ENCODE peak calls at places on chromosomes 13 and 19, in six cellular contexts. Z, U, G, C, F and L are unnamed samples.
A peak's percentile ranks its signal among the peaks of the same experiment; 100 is the strongest.

GRCh38 chr19:53394522-53394973 is 401 bp upstream of the ZNF765 start:
- DNase-seq in Z (no peak), U (peak; percentile 81), G (peak; percentile 40), C (peak; percentile 56), F (peak; percentile 49), L (peak; percentile 2)

GRCh38 chr13:19713186-19713965 is 69.4 kb downstream of the PSPC1 start:
- DNase-seq in Z (no peak), U (no peak), G (no peak), C (no peak), F (no peak), L (peak; percentile 34)

GRCh38 chr19:1627194-1627593 is 21.9 kb upstream of the UQCR11 start:
- DNase-seq in Z (no peak), U (no peak), G (no peak), C (no peak), F (no peak), L (no peak)

GRCh38 chr19:44111910-44112463 is 1.2 kb upstream of the ZNF225 start:
- DNase-seq in Z (no peak), U (peak; percentile 84), G (no peak), C (peak; percentile 82), F (no peak), L (peak; percentile 22)

GRCh38 chr13:20146381-20146780 is 14.5 kb downstream of the GJA3 start:
- DNase-seq in Z (no peak), U (no peak), G (no peak), C (no peak), F (no peak), L (no peak)

GRCh38 chr13:21933001-21933400 is 262.1 kb downstream of the FGF9 start:
- DNase-seq in Z (no peak), U (no peak), G (no peak), C (no peak), F (no peak), L (no peak)

GRCh38 chr13:99272481-99272880 is 14.3 kb upstream of the GPR18 start:
- DNase-seq in Z (no peak), U (no peak), G (no peak), C (no peak), F (no peak), L (no peak)

GRCh38 chr19:54262470-54262869 is 5.4 kb upstream of the LILRB5 start:
- DNase-seq in Z (no peak), U (no peak), G (no peak), C (no peak), F (no peak), L (no peak)

GRCh38 chr19:1067341-1068103 is 555 bp downstream of the ARHGAP45 start:
- DNase-seq in Z (no peak), U (no peak), G (no peak), C (no peak), F (no peak), L (peak; percentile 42)

GRCh38 chr13:35979378-35979911 is 151.7 kb downstream of the DCLK1 start:
- DNase-seq in Z (no peak), U (no peak), G (no peak), C (peak; percentile 80), F (peak; percentile 69), L (no peak)

GRCh38 chr19:44640518-44640917 is 3.2 kb upstream of the PVR start:
- DNase-seq in Z (no peak), U (no peak), G (no peak), C (no peak), F (no peak), L (no peak)

GRCh38 chr19:7521551-7522071 is 813 bp upstream of the MCOLN1 start:
- DNase-seq in Z (no peak), U (peak; percentile 4), G (no peak), C (no peak), F (no peak), L (no peak)

GRCh38 chr19:52248256-52248655 is 21.1 kb upstream of the ZNF766 start:
- DNase-seq in Z (peak; percentile 16), U (peak; percentile 54), G (peak; percentile 40), C (peak; percentile 72), F (peak; percentile 38), L (no peak)
- TF ChIP-seq CTCF in Z (peak; percentile 29), U (peak; percentile 60), G (peak; percentile 66), C (peak; percentile 46), F (peak; percentile 20), L (no peak)

GRCh38 chr13:33119022-33119735 is 103.0 kb downstream of the KL start:
- DNase-seq in Z (no peak), U (no peak), G (peak; percentile 73), C (no peak), F (no peak), L (no peak)
- TF ChIP-seq CTCF in Z (no peak), U (no peak), G (no peak), C (no peak), F (no peak), L (no peak)

DNA sequence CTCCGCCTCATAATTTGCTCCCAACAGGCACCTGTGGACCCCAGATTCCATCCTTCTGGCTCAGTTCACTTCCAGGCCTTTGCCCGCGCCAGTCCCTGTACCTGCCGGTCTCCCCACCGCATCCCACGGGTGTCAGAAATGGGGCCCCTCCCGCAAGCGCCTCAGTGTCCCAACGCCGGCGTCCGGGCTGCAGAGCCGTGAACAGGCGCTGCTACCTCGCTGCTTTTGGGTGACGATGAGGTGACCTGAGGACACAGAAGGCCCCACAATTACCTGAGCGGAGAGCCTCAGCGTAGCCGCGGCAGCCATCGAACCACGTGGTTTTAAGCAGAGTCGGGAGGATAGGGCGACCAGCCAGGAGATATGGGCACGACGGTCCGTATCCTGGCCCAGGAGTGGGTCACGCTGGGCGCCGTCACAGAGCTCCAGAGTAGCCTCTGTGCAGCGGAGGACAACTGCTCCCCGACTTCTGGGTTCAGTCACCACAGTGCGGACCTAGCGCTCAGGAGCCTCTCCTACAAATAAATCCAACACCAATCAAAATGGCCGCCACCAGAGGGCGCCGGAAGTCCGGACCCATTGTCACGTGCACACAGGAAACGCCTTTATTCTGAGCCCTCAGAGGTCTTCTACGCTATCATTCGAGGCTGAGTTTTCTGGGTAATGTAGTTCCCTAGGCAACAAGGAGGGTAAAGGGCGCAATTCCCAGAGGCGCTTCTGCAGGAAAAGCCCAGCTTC is at the start of gene ZNF814:
- DNase-seq in Z (no peak), U (peak; percentile 96), G (peak; percentile 79), C (peak; percentile 94), F (peak; percentile 92), L (peak; percentile 89)
- TF ChIP-seq CTCF in Z (no peak), U (peak; percentile 60), G (peak; percentile 76), C (peak; percentile 52), F (peak; percentile 69), L (no peak)

DNA sequence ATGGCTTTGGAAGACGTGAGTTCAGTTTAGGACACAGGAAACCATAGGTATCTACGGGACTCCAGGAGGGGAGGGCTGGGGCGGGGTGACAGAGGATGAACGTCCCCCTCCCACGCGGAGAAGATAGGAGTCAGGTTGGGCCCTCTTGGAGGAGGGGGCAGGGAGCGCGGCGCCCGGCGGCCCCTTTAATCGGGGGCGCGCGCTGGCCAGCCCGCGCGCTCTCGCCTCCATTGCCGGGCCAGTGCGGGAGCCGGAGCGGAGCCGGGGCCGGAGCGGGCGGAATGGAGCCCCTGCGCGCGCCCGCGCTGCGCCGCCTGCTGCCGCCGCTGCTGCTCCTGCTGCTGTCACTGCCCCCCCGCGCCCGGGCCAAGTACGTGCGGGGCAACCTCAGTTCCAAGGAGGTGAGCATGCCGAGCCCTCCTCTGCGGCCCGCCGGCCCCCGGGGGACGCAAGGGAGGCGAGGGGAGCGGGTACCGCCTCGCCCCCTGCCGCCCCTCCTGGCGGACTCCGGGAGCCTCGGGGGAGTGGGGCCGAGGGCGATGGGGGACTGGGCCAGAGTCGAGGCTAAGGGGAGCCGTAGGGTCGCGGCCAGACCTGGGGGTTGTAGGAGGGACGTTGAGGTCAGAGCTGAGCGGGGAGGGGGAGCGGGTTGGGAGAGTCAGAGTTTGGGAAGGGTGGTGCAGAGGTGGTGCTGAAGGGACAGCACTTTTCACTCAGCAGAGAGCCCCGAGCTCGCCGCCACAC is at the start of gene TMEM145:
- DNase-seq in Z (no peak), U (peak; percentile 84), G (no peak), C (peak; percentile 68), F (no peak), L (peak; percentile 53)
- TF ChIP-seq CTCF in Z (no peak), U (no peak), G (no peak), C (no peak), F (no peak), L (peak; percentile 4)

GRCh38 chr13:31797154-31797775 is 57.9 kb downstream of the RXFP2 start:
- DNase-seq in Z (peak; percentile 8), U (peak; percentile 36), G (no peak), C (no peak), F (no peak), L (no peak)
- TF ChIP-seq CTCF in Z (no peak), U (peak; percentile 56), G (peak; percentile 48), C (peak; percentile 33), F (peak; percentile 17), L (no peak)

DNA sequence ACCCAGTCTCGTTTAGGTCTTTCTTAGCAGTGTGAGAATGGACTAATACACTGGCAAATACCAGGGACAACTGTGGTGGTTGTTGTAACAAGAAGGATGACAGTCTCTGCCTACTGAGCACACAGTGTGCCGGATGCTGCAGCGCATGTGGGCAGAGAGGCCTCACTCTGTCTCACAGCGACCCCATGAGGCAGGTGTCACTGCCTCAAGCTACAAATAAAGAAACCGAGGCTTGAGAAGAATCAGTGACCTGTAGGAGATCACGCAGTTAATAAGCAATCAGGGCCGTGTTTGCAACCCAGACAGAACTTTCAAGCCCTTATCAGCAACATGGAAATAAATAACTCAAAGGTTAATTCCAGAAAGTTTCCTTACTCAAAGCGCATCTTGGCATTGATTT is 40.5 kb upstream of the GAS6 start:
- DNase-seq in Z (no peak), U (peak; percentile 75), G (no peak), C (peak; percentile 42), F (peak; percentile 62), L (peak; percentile 64)
- TF ChIP-seq CTCF in Z (peak; percentile 30), U (peak; percentile 77), G (peak; percentile 56), C (peak; percentile 20), F (peak; percentile 61), L (peak; percentile 60)

GRCh38 chr13:110575322-110576069 is 14.0 kb upstream of the RAB20 start:
- DNase-seq in Z (no peak), U (peak; percentile 18), G (peak; percentile 50), C (peak; percentile 52), F (peak; percentile 33), L (peak; percentile 75)
- TF ChIP-seq CTCF in Z (no peak), U (no peak), G (no peak), C (no peak), F (no peak), L (no peak)